ENCODE peak calls at places on chromosomes 12 and 14, in nine cellular contexts. E is GM12892; S is germinal center; K is adrenal gland; C is stimulated activated CD8-positive, alpha-beta memory T cell treated with anti-CD3 and anti-CD28 coated beads, Interleukin-4, amount 100 ng/mL, for 4 hours; Z is NCI-H1105; Q is HS-5; G is astrocyte; R is posterior vena cava. U is an unnamed sample.

GRCh38 chr12:128109236-128109635 is 157.7 kb upstream of the TMEM132C start:
- DNase-seq in E (no peak), S (no peak), K (no peak), C (no peak), Z (no peak), Q (no peak), G (no peak), R (no peak), U (no peak)

GRCh38 chr14:38125484-38125912 is 82.2 kb upstream of the SSTR1 start:
- DNase-seq in E (no peak), S (no peak), K (no peak), C (no peak), Z (peak), Q (no peak), G (no peak), R (no peak), U (no peak)

GRCh38 chr12:90896164-90896563 is 58.8 kb downstream of the CCER1 start:
- DNase-seq in E (no peak), S (no peak), K (no peak), C (no peak), Z (no peak), Q (peak), G (peak), R (no peak), U (no peak)

GRCh38 chr12:64390275-64390851 is at the start of gene C12orf56:
- DNase-seq in E (no peak), S (no peak), K (no peak), C (no peak), Z (no peak), Q (no peak), G (peak), R (no peak), U (no peak)

GRCh38 chr12:131574397-131574775 is 136.5 kb upstream of the SFSWAP start:
- DNase-seq in E (no peak), S (no peak), K (no peak), C (no peak), Z (no peak), Q (no peak), G (no peak), R (no peak), U (no peak)

GRCh38 chr12:663293-663871 is at the start of gene NINJ2:
- DNase-seq in E (no peak), S (no peak), K (peak), C (no peak), Z (no peak), Q (no peak), G (peak), R (no peak), U (no peak)

GRCh38 chr12:1801285-1801975 is 18.9 kb upstream of the LRTM2 start:
- DNase-seq in E (no peak), S (no peak), K (peak), C (no peak), Z (no peak), Q (no peak), G (peak), R (no peak), U (no peak)

GRCh38 chr14:102182190-102182589 is 42.5 kb downstream of the WDR20 start:
- DNase-seq in E (no peak), S (no peak), K (no peak), C (no peak), Z (no peak), Q (peak), G (peak), R (no peak), U (no peak)

GRCh38 chr14:69643430-69644200 is 32.2 kb downstream of the SUSD6 start:
- DNase-seq in E (no peak), S (no peak), K (peak), C (no peak), Z (peak), Q (no peak), G (peak), R (no peak), U (no peak)

GRCh38 chr14:59788176-59788575 is 82.4 kb downstream of the RTN1 start:
- DNase-seq in E (no peak), S (no peak), K (no peak), C (no peak), Z (no peak), Q (no peak), G (no peak), R (no peak), U (no peak)

GRCh38 chr12:65725376-65725775 is 98.9 kb upstream of the HMGA2 start:
- DNase-seq in E (no peak), S (no peak), K (no peak), C (no peak), Z (no peak), Q (no peak), G (peak), R (no peak), U (no peak)

GRCh38 chr14:72738181-72738611 is 155.7 kb downstream of the DPF3 start:
- DNase-seq in E (no peak), S (no peak), K (no peak), C (no peak), Z (no peak), Q (no peak), G (no peak), R (no peak), U (no peak)

GRCh38 chr12:53423597-53423996 is at the start of gene AMHR2:
- DNase-seq in E (no peak), S (no peak), K (peak), C (no peak), Z (no peak), Q (no peak), G (no peak), R (peak), U (no peak)

GRCh38 chr12:122021822-122022392 is at the start of gene BCL7A:
- DNase-seq in E (no peak), S (peak), K (peak), C (peak), Z (peak), Q (no peak), G (peak), R (peak), U (no peak)

GRCh38 chr12:65952737-65953209 is 128.5 kb downstream of the HMGA2 start:
- DNase-seq in E (no peak), S (no peak), K (no peak), C (no peak), Z (no peak), Q (peak), G (peak), R (no peak), U (no peak)

GRCh38 chr12:11981174-11981733 is 89.5 kb upstream of the BCL2L14 start:
- DNase-seq in E (no peak), S (no peak), K (no peak), C (no peak), Z (no peak), Q (peak), G (peak), R (no peak), U (peak)

GRCh38 chr12:95882080-95882479 is 23.3 kb downstream of the SNRPF start:
- DNase-seq in E (no peak), S (no peak), K (no peak), C (no peak), Z (no peak), Q (peak), G (peak), R (no peak), U (no peak)

GRCh38 chr12:127431177-127431576 is 835.8 kb upstream of the TMEM132C start:
- DNase-seq in E (no peak), S (no peak), K (no peak), C (no peak), Z (no peak), Q (no peak), G (no peak), R (no peak), U (no peak)

GRCh38 chr14:104438166-104438887 is 141.2 kb upstream of the C14orf180 start:
- DNase-seq in E (no peak), S (no peak), K (no peak), C (no peak), Z (no peak), Q (no peak), G (no peak), R (peak), U (no peak)

GRCh38 chr12:125503128-125503527 is 437.9 kb downstream of the AACS start:
- DNase-seq in E (no peak), S (no peak), K (no peak), C (no peak), Z (no peak), Q (peak), G (no peak), R (no peak), U (no peak)

GRCh38 chr14:85576161-85576560 is 46.2 kb downstream of the FLRT2 start:
- DNase-seq in E (no peak), S (no peak), K (no peak), C (no peak), Z (no peak), Q (no peak), G (peak), R (no peak), U (no peak)

GRCh38 chr14:57634335-57634734 is 140.7 kb upstream of the CCDC198 start:
- DNase-seq in E (no peak), S (no peak), K (no peak), C (no peak), Z (no peak), Q (no peak), G (no peak), R (no peak), U (no peak)

GRCh38 chr12:103012884-103013283 is 55.4 kb downstream of the ASCL1 start:
- DNase-seq in E (no peak), S (no peak), K (no peak), C (no peak), Z (no peak), Q (no peak), G (no peak), R (no peak), U (no peak)

GRCh38 chr12:116735951-116736599 is 1.8 kb downstream of the SPRING1 start:
- DNase-seq in E (no peak), S (no peak), K (no peak), C (no peak), Z (no peak), Q (no peak), G (no peak), R (no peak), U (peak)

GRCh38 chr12:68069276-68069675 is 80.0 kb downstream of the IFNG-AS1 start:
- DNase-seq in E (no peak), S (no peak), K (no peak), C (no peak), Z (no peak), Q (no peak), G (no peak), R (no peak), U (no peak)

GRCh38 chr14:86961106-86961716 is 1031.8 kb downstream of the GALC start:
- DNase-seq in E (no peak), S (no peak), K (no peak), C (no peak), Z (no peak), Q (no peak), G (no peak), R (no peak), U (no peak)

GRCh38 chr12:125794401-125794800 is 729.2 kb downstream of the AACS start:
- DNase-seq in E (no peak), S (no peak), K (no peak), C (no peak), Z (no peak), Q (peak), G (peak), R (no peak), U (no peak)

GRCh38 chr12:109540526-109541411 is 32.5 kb downstream of the MMAB start:
- DNase-seq in E (no peak), S (no peak), K (no peak), C (no peak), Z (no peak), Q (no peak), G (no peak), R (no peak), U (no peak)

GRCh38 chr14:85565862-85566296 is 35.9 kb downstream of the FLRT2 start:
- DNase-seq in E (no peak), S (no peak), K (no peak), C (no peak), Z (no peak), Q (peak), G (peak), R (no peak), U (no peak)